ENCODE peak calls at places on chromosomes 16 and 17, in five cellular contexts. One of them, this sample, is unnamed. For H3K4me1 and H3K9me3, the result is how much of the 10 kb centered on the place peaks cover.

GRCh38 chr16:65658339-65659275 is 536.7 kb upstream of the CDH11 start:
- DNase-seq in fibroblast of lung: peak
- DNase-seq in mammary epithelial cell: peak
- DNase-seq in GM23248: peak
- DNase-seq in neural progenitor cell: no peak
- DNase-seq in this sample: peak

GRCh38 chr17:49486012-49486641 is 9.0 kb upstream of the NGFR start:
- DNase-seq in fibroblast of lung: no peak
- DNase-seq in mammary epithelial cell: no peak
- DNase-seq in GM23248: no peak
- DNase-seq in neural progenitor cell: peak
- DNase-seq in this sample: peak

GRCh38 chr17:1019451-1019850 is 22.5 kb downstream of the TIMM22 start:
- DNase-seq in fibroblast of lung: no peak
- DNase-seq in mammary epithelial cell: no peak
- DNase-seq in GM23248: no peak
- DNase-seq in neural progenitor cell: no peak
- DNase-seq in this sample: no peak

GRCh38 chr17:2749784-2750181 is 331 bp upstream of the CCDC92B start:
- DNase-seq in fibroblast of lung: peak
- DNase-seq in mammary epithelial cell: peak
- DNase-seq in GM23248: peak
- DNase-seq in neural progenitor cell: peak
- DNase-seq in this sample: peak

GRCh38 chr16:48613061-48613957 is 3.3 kb upstream of the N4BP1 start:
- DNase-seq in fibroblast of lung: no peak
- DNase-seq in mammary epithelial cell: peak
- DNase-seq in GM23248: peak
- DNase-seq in neural progenitor cell: no peak
- DNase-seq in this sample: peak

GRCh38 chr17:50918933-50919296 is 52.8 kb upstream of the TOB1 start:
- DNase-seq in fibroblast of lung: peak
- DNase-seq in mammary epithelial cell: no peak
- DNase-seq in GM23248: peak
- DNase-seq in neural progenitor cell: no peak
- DNase-seq in this sample: peak

GRCh38 chr17:75153854-75154194 is 488 bp downstream of the JPT1 start:
- DNase-seq in fibroblast of lung: no peak
- DNase-seq in mammary epithelial cell: no peak
- DNase-seq in GM23248: peak
- DNase-seq in neural progenitor cell: no peak
- DNase-seq in this sample: peak

GRCh38 chr16:55171241-55171640 is 152.8 kb upstream of the IRX6 start:
- DNase-seq in fibroblast of lung: no peak
- DNase-seq in mammary epithelial cell: no peak
- DNase-seq in GM23248: no peak
- DNase-seq in neural progenitor cell: no peak
- DNase-seq in this sample: no peak

GRCh38 chr17:72151565-72152391 is 31.0 kb downstream of the SOX9 start:
- DNase-seq in fibroblast of lung: peak
- DNase-seq in mammary epithelial cell: peak
- DNase-seq in GM23248: peak
- DNase-seq in neural progenitor cell: peak
- DNase-seq in this sample: peak

GRCh38 chr17:44218344-44219125 is 940 bp downstream of the UBTF start:
- DNase-seq in fibroblast of lung: peak
- DNase-seq in mammary epithelial cell: peak
- DNase-seq in GM23248: peak
- DNase-seq in neural progenitor cell: peak
- DNase-seq in this sample: peak

GRCh38 chr16:2983706-2984136 is 3.5 kb upstream of the PKMYT1 start:
- DNase-seq in fibroblast of lung: peak
- DNase-seq in mammary epithelial cell: peak
- DNase-seq in GM23248: peak
- DNase-seq in neural progenitor cell: peak
- DNase-seq in this sample: peak

GRCh38 chr17:27800522-27800921 is at the start of gene NOS2:
- DNase-seq in fibroblast of lung: no peak
- DNase-seq in mammary epithelial cell: no peak
- DNase-seq in GM23248: no peak
- DNase-seq in neural progenitor cell: no peak
- DNase-seq in this sample: peak

GRCh38 chr17:6577686-6578263 is 21.4 kb upstream of the PITPNM3 start:
- DNase-seq in fibroblast of lung: no peak
- DNase-seq in mammary epithelial cell: peak
- DNase-seq in GM23248: no peak
- DNase-seq in neural progenitor cell: no peak
- DNase-seq in this sample: no peak

GRCh38 chr17:17994271-17994670 is 21.6 kb downstream of the DRC3 start:
- DNase-seq in fibroblast of lung: no peak
- DNase-seq in mammary epithelial cell: no peak
- DNase-seq in GM23248: peak
- DNase-seq in neural progenitor cell: peak
- DNase-seq in this sample: peak

GRCh38 chr17:80732268-80732667 is 187.6 kb downstream of the RPTOR start:
- DNase-seq in fibroblast of lung: peak
- DNase-seq in mammary epithelial cell: no peak
- DNase-seq in GM23248: peak
- DNase-seq in neural progenitor cell: peak
- DNase-seq in this sample: no peak

GRCh38 chr16:10521681-10522274 is 58.6 kb downstream of the EMP2 start:
- DNase-seq in fibroblast of lung: peak
- DNase-seq in mammary epithelial cell: peak
- DNase-seq in GM23248: peak
- DNase-seq in neural progenitor cell: peak
- DNase-seq in this sample: peak

GRCh38 chr17:34816806-34817205 is 144.5 kb downstream of the CCT6B start:
- DNase-seq in fibroblast of lung: no peak
- DNase-seq in mammary epithelial cell: no peak
- DNase-seq in GM23248: no peak
- DNase-seq in neural progenitor cell: peak
- DNase-seq in this sample: no peak

GRCh38 chr16:71895679-71896385 is 501 bp downstream of the IST1 start:
- DNase-seq in fibroblast of lung: peak
- DNase-seq in mammary epithelial cell: peak
- DNase-seq in GM23248: peak
- DNase-seq in neural progenitor cell: peak
- DNase-seq in this sample: peak

GRCh38 chr16:27596411-27596810 is 46.5 kb downstream of the KATNIP start:
- DNase-seq in fibroblast of lung: no peak
- DNase-seq in mammary epithelial cell: no peak
- DNase-seq in GM23248: no peak
- DNase-seq in neural progenitor cell: no peak
- DNase-seq in this sample: no peak

GRCh38 chr16:66660422-66661209 is 35.9 kb downstream of the CMTM4 start:
- DNase-seq in fibroblast of lung: peak
- DNase-seq in mammary epithelial cell: peak
- DNase-seq in GM23248: peak
- DNase-seq in neural progenitor cell: peak
- DNase-seq in this sample: peak

GRCh38 chr16:74773431-74774222 is 993 bp downstream of the FA2H start:
- DNase-seq in fibroblast of lung: no peak
- DNase-seq in mammary epithelial cell: no peak
- DNase-seq in GM23248: no peak
- DNase-seq in neural progenitor cell: no peak
- DNase-seq in this sample: no peak

GRCh38 chr16:74771656-74772315 is 2.8 kb downstream of the FA2H start:
- DNase-seq in fibroblast of lung: no peak
- DNase-seq in mammary epithelial cell: no peak
- DNase-seq in GM23248: no peak
- DNase-seq in neural progenitor cell: no peak
- DNase-seq in this sample: no peak

GRCh38 chr16:74775255-74775654 is 635 bp upstream of the FA2H start:
- DNase-seq in fibroblast of lung: no peak
- DNase-seq in mammary epithelial cell: no peak
- DNase-seq in GM23248: no peak
- DNase-seq in neural progenitor cell: no peak
- DNase-seq in this sample: no peak

GRCh38 chr16:74776926-74777325 is 2.3 kb upstream of the FA2H start:
- DNase-seq in fibroblast of lung: no peak
- DNase-seq in mammary epithelial cell: no peak
- DNase-seq in GM23248: no peak
- DNase-seq in neural progenitor cell: no peak
- DNase-seq in this sample: no peak

GRCh38 chr16:74774223-74775139 is at the start of gene FA2H:
- DNase-seq in fibroblast of lung: peak
- DNase-seq in mammary epithelial cell: peak
- DNase-seq in GM23248: peak
- DNase-seq in neural progenitor cell: peak
- DNase-seq in this sample: peak
- TF ChIP-seq EZH2 in fibroblast of lung: peak
- TF ChIP-seq EZH2 in mammary epithelial cell: no peak
- TF ChIP-seq EZH2 in GM23248: peak
- TF ChIP-seq EZH2 in neural progenitor cell: peak
- TF ChIP-seq EZH2 in this sample: no peak

GRCh38 chr17:58001461-58002124 is 5.5 kb downstream of the SRSF1 start:
- DNase-seq in fibroblast of lung: no peak
- DNase-seq in mammary epithelial cell: no peak
- DNase-seq in GM23248: no peak
- DNase-seq in neural progenitor cell: no peak
- DNase-seq in this sample: no peak

GRCh38 chr17:57999010-57999495 is 8.0 kb downstream of the SRSF1 start:
- DNase-seq in fibroblast of lung: no peak
- DNase-seq in mammary epithelial cell: no peak
- DNase-seq in GM23248: no peak
- DNase-seq in neural progenitor cell: no peak
- DNase-seq in this sample: no peak

GRCh38 chr17:57997085-57997809 is 9.2 kb upstream of the VEZF1 start:
- DNase-seq in fibroblast of lung: no peak
- DNase-seq in mammary epithelial cell: no peak
- DNase-seq in GM23248: no peak
- DNase-seq in neural progenitor cell: no peak
- DNase-seq in this sample: no peak

GRCh38 chr17:57998234-57998746 is 8.8 kb downstream of the SRSF1 start:
- DNase-seq in fibroblast of lung: no peak
- DNase-seq in mammary epithelial cell: no peak
- DNase-seq in GM23248: no peak
- DNase-seq in neural progenitor cell: no peak
- DNase-seq in this sample: no peak

DNA sequence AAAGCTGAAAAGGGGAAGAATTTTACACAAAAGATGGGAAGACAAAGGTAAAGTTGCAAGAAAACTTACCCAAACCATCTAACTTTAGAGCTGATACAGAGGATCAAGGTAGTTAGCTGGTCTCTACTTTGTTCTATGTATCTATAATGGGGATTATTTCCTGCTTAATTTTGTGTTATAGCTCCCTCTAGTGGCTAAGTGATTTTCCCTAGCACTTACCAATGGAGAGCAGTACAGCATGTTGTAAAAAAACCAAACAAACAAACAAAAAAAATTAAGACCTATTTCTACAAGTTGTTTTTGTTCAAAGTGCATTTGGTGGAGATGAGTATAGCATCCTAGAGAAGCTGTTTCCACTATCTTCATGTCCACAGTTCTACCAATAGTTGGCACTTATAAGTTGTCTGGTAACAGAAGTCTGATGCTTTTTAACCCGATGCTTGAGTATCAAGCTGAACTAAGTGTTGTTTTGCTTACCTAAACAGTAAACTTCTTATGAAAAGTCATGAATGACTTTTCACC is 7.5 kb downstream of the SRSF1 start:
- DNase-seq in fibroblast of lung: peak
- DNase-seq in mammary epithelial cell: peak
- DNase-seq in GM23248: peak
- DNase-seq in neural progenitor cell: peak
- DNase-seq in this sample: peak
- H3K4me1 ChIP-seq in fibroblast of lung: under half
- H3K4me1 ChIP-seq in mammary epithelial cell: under half
- H3K4me1 ChIP-seq in GM23248: under half
- H3K4me1 ChIP-seq in neural progenitor cell: under half
- H3K4me1 ChIP-seq in this sample: under half

DNA sequence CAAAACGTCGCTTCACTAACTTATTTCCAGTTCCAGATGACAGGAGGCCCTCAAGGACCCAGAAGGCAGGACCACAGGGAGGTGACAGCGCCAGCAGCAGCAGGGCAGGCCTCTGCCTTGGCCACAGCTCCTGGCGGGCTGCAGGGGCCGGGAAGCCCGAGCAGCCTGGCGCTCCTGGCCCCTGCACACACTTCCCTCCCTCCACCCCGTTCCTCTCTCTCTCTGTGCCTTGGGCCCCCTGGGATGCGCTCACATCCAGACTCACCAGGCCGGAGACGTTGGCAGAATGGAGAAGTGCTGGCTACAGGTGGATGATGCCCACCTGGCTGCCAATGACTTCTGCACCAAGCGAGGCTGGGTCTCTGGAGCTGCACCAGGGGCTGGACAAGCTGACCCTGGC is 12.7 kb downstream of the ZNF594 start:
- DNase-seq in fibroblast of lung: no peak
- DNase-seq in mammary epithelial cell: no peak
- DNase-seq in GM23248: no peak
- DNase-seq in neural progenitor cell: no peak
- DNase-seq in this sample: no peak
- H3K9me3 ChIP-seq in fibroblast of lung: under half
- H3K9me3 ChIP-seq in mammary epithelial cell: half or more
- H3K9me3 ChIP-seq in GM23248: under half
- H3K9me3 ChIP-seq in neural progenitor cell: half or more
- H3K9me3 ChIP-seq in this sample: half or more

GRCh38 chr16:68737046-68737729 is at the start of gene CDH1:
- DNase-seq in fibroblast of lung: no peak
- DNase-seq in mammary epithelial cell: peak
- DNase-seq in GM23248: no peak
- DNase-seq in neural progenitor cell: peak
- DNase-seq in this sample: peak
- TF ChIP-seq EZH2 in fibroblast of lung: peak
- TF ChIP-seq EZH2 in mammary epithelial cell: no peak
- TF ChIP-seq EZH2 in GM23248: no peak
- TF ChIP-seq EZH2 in neural progenitor cell: no peak
- TF ChIP-seq EZH2 in this sample: no peak

DNA sequence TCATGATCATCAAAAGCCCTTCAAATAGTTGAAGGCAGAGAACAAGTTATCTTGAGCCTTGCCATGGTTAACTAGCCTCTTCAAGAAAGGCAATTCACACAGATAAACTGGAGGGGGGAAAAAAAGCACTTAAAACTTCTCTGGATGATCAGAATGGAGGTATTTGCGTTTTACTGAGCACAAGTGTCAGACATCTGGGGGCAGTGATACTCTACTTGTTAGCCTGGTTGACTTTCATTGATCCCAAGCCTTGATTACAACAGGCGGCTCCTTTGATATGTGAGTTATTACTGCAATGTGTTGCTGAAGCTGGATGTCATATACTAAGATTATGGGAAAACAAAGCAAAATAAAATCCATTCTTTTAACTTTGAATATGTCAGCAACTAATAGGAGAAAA is 155.0 kb upstream of the HS3ST3A1 start:
- DNase-seq in fibroblast of lung: no peak
- DNase-seq in mammary epithelial cell: no peak
- DNase-seq in GM23248: no peak
- DNase-seq in neural progenitor cell: no peak
- DNase-seq in this sample: no peak
- H3K4me1 ChIP-seq in fibroblast of lung: under half
- H3K4me1 ChIP-seq in mammary epithelial cell: under half
- H3K4me1 ChIP-seq in GM23248: under half
- H3K4me1 ChIP-seq in neural progenitor cell: under half
- H3K4me1 ChIP-seq in this sample: under half

GRCh38 chr17:82943751-82944150 is 103.9 kb upstream of the ZNF750 start:
- DNase-seq in fibroblast of lung: no peak
- DNase-seq in mammary epithelial cell: no peak
- DNase-seq in GM23248: no peak
- DNase-seq in neural progenitor cell: no peak
- DNase-seq in this sample: no peak
- H3K9me3 ChIP-seq in fibroblast of lung: under half
- H3K9me3 ChIP-seq in mammary epithelial cell: under half
- H3K9me3 ChIP-seq in GM23248: under half
- H3K9me3 ChIP-seq in neural progenitor cell: under half
- H3K9me3 ChIP-seq in this sample: under half